ENCODE peak calls at places on chromosomes 5 and 9, in ten cellular contexts. S, M, A, I, N, U, Y, J, O and V are unnamed samples.

GRCh38 chr9:120755827-120756434 is 37.3 kb downstream of the FBXW2 start:
- DNase-seq in S (peak), O (peak), A (peak), N (peak), J (peak), Y (peak), I (peak), U (no peak), M (peak), V (peak)

GRCh38 chr9:88530051-88530450 is 4.9 kb upstream of the NXNL2 start:
- DNase-seq in O (no peak), Y (no peak), J (no peak), M (no peak), U (no peak), N (peak), S (no peak), I (peak), A (peak), V (no peak)

GRCh38 chr9:34158362-34158869 is 20.4 kb upstream of the UBAP1 start:
- DNase-seq in I (peak), J (peak), Y (no peak), U (no peak), M (no peak), S (no peak), N (peak), A (peak), O (no peak), V (no peak)

GRCh38 chr9:21674894-21675293 is 127.5 kb upstream of the MTAP start:
- DNase-seq in A (no peak), J (no peak), M (no peak), O (no peak), S (no peak), Y (no peak), N (peak), I (peak), U (no peak), V (no peak)

GRCh38 chr5:165622864-165623536 is 2117.6 kb downstream of the MAT2B start:
- DNase-seq in S (no peak), J (no peak), N (peak), Y (no peak), O (no peak), I (no peak), U (no peak), M (no peak), A (no peak), V (no peak)

GRCh38 chr9:134193912-134194535 is 29.7 kb upstream of the RNU6ATAC start:
- DNase-seq in I (no peak), M (no peak), A (no peak), J (no peak), U (peak), Y (no peak), S (no peak), N (no peak), O (no peak), V (no peak)

GRCh38 chr9:19782005-19782404 is 6.8 kb downstream of the SLC24A2 start:
- DNase-seq in Y (no peak), M (no peak), U (no peak), J (no peak), O (no peak), A (no peak), S (no peak), I (no peak), N (peak), V (no peak)

GRCh38 chr5:34538026-34538672 is 118.0 kb upstream of the RAI14 start:
- DNase-seq in J (no peak), O (no peak), A (no peak), S (peak), Y (no peak), I (no peak), M (no peak), N (no peak), U (no peak), V (no peak)

GRCh38 chr5:23268136-23268535 is 239.3 kb upstream of the PRDM9 start:
- DNase-seq in Y (no peak), I (no peak), N (no peak), O (no peak), M (no peak), J (no peak), A (no peak), S (no peak), U (no peak), V (no peak)

GRCh38 chr5:35269006-35269405 is 38.7 kb upstream of the PRLR start:
- DNase-seq in Y (no peak), U (no peak), N (no peak), O (no peak), A (peak), S (no peak), M (no peak), J (no peak), I (no peak), V (no peak)

GRCh38 chr5:114362197-114362976 is 517 bp downstream of the KCNN2 start:
- DNase-seq in O (no peak), Y (no peak), J (peak), S (peak), I (peak), N (no peak), U (no peak), M (no peak), A (peak), V (no peak)

GRCh38 chr9:115808695-115809094 is 344.9 kb upstream of the PAPPA start:
- DNase-seq in S (no peak), A (peak), I (no peak), Y (no peak), U (no peak), M (no peak), O (no peak), N (peak), J (no peak), V (no peak)

GRCh38 chr5:169803077-169803981 is 166.3 kb downstream of the DOCK2 start:
- DNase-seq in J (no peak), U (no peak), A (peak), O (no peak), M (no peak), S (no peak), Y (no peak), N (peak), I (peak), V (peak)

GRCh38 chr9:134968011-134968822 is 50.5 kb upstream of the FCN1 start:
- DNase-seq in M (no peak), A (no peak), O (no peak), S (no peak), Y (no peak), J (no peak), N (peak), I (no peak), U (no peak), V (no peak)

GRCh38 chr5:128587275-128587674 is 49.2 kb upstream of the FBN2 start:
- DNase-seq in S (no peak), M (no peak), O (no peak), I (no peak), A (no peak), Y (no peak), U (no peak), N (no peak), J (no peak), V (no peak)

GRCh38 chr5:179766021-179766725 is 27.6 kb upstream of the LTC4S start:
- DNase-seq in N (peak), J (no peak), A (peak), S (no peak), U (no peak), O (no peak), Y (peak), I (peak), M (no peak), V (no peak)

GRCh38 chr5:33939863-33940262 is 3.7 kb downstream of the RXFP3 start:
- DNase-seq in I (no peak), A (no peak), Y (no peak), M (no peak), S (no peak), J (no peak), N (no peak), O (no peak), U (no peak), V (no peak)